ENCODE peak calls at places on chromosomes 4 and X, in eight cellular contexts. O is NB4, L is anterior cingulate cortex, S is lung microvascular endothelial cell, M is NCI-H748 treated with DMSO at 0.1 percent for 48 hours, G is omental fat pad, X is RKO, A is stromal cell of bone marrow. F is an unnamed sample.

GRCh38 chr4:67988986-67989385 is 25.7 kb upstream of the TMPRSS11A start:
- DNase-seq in O (no peak), L (no peak), S (no peak), M (no peak), G (no peak), X (no peak), A (no peak), F (no peak)

GRCh38 chr4:189850239-189850856 is 90.3 kb upstream of the FRG1 start:
- DNase-seq in O (no peak), L (no peak), S (no peak), M (no peak), G (no peak), X (no peak), A (no peak), F (no peak)

GRCh38 chrX:70509078-70509477 is 64.4 kb downstream of the DLG3 start:
- DNase-seq in O (no peak), L (no peak), S (no peak), M (no peak), G (no peak), X (no peak), A (no peak), F (no peak)

GRCh38 chr4:27685947-27686346 is 825.3 kb downstream of the STIM2 start:
- DNase-seq in O (no peak), L (no peak), S (no peak), M (no peak), G (no peak), X (no peak), A (no peak), F (no peak)

GRCh38 chr4:167987285-167987684 is 105.1 kb upstream of the ANXA10 start:
- DNase-seq in O (no peak), L (no peak), S (no peak), M (no peak), G (no peak), X (no peak), A (no peak), F (no peak)

GRCh38 chrX:66408507-66408906 is 230.4 kb downstream of the EDA2R start:
- DNase-seq in O (peak; percentile 38), L (no peak), S (no peak), M (no peak), G (no peak), X (peak; percentile 44), A (no peak), F (no peak)

GRCh38 chr4:180828455-180829018 is 1414.7 kb upstream of the TENM3 start:
- DNase-seq in O (peak; percentile 56), L (no peak), S (peak; percentile 57), M (peak; percentile 70), G (no peak), X (peak; percentile 71), A (peak; percentile 56), F (peak; percentile 80)

GRCh38 chr4:165095291-165095690 is 17.4 kb downstream of the TMEM192 start:
- DNase-seq in O (no peak), L (no peak), S (no peak), M (no peak), G (no peak), X (no peak), A (no peak), F (no peak)

GRCh38 chrX:49309401-49309981 is 6.0 kb downstream of the GAGE10 start:
- DNase-seq in O (no peak), L (no peak), S (peak; percentile 16), M (no peak), G (no peak), X (no peak), A (no peak), F (no peak)

GRCh38 chr4:73442275-73442674 is 6.3 kb downstream of the AFP start:
- DNase-seq in O (no peak), L (no peak), S (no peak), M (no peak), G (no peak), X (no peak), A (no peak), F (no peak)

GRCh38 chrX:136585960-136586359 is 53.9 kb downstream of the VGLL1 start:
- DNase-seq in O (no peak), L (no peak), S (no peak), M (no peak), G (no peak), X (no peak), A (no peak), F (no peak)

GRCh38 chrX:19697416-19697815 is 182.1 kb upstream of the MAP3K15 start:
- DNase-seq in O (no peak), L (no peak), S (no peak), M (no peak), G (no peak), X (peak; percentile 22), A (no peak), F (no peak)

GRCh38 chr4:19850909-19851308 is 400.8 kb upstream of the SLIT2 start:
- DNase-seq in O (no peak), L (no peak), S (peak; percentile 90), M (no peak), G (no peak), X (peak; percentile 86), A (peak; percentile 54), F (no peak)

GRCh38 chrX:8743126-8743732 is 11.3 kb upstream of the ANOS1 start:
- DNase-seq in O (peak; percentile 59), L (no peak), S (peak; percentile 32), M (no peak), G (peak; percentile 45), X (peak; percentile 46), A (no peak), F (peak; percentile 25)

GRCh38 chr4:182126567-182126966 is 116.6 kb upstream of the TENM3 start:
- DNase-seq in O (no peak), L (no peak), S (no peak), M (no peak), G (no peak), X (no peak), A (no peak), F (no peak)

GRCh38 chrX:111123125-111123524 is 27.1 kb downstream of the PAK3 start:
- DNase-seq in O (no peak), L (no peak), S (no peak), M (no peak), G (no peak), X (no peak), A (no peak), F (no peak)

GRCh38 chr4:149605601-149606378 is 209.9 kb downstream of the IQCM start:
- DNase-seq in O (no peak), L (no peak), S (no peak), M (no peak), G (no peak), X (peak; percentile 30), A (peak; percentile 58), F (no peak)

GRCh38 chr4:41232406-41232805 is 18.1 kb upstream of the APBB2 start:
- DNase-seq in O (peak; percentile 35), L (no peak), S (peak; percentile 48), M (no peak), G (no peak), X (no peak), A (no peak), F (no peak)

GRCh38 chrX:1418901-1419544 is 27.1 kb upstream of the SLC25A6 start:
- DNase-seq in O (no peak), L (no peak), S (no peak), M (no peak), G (no peak), X (no peak), A (no peak), F (no peak)

GRCh38 chrX:140509468-140510305 is 4.8 kb upstream of the SOX3 start:
- DNase-seq in O (no peak), L (no peak), S (no peak), M (no peak), G (no peak), X (no peak), A (no peak), F (no peak)

GRCh38 chrX:30521440-30522182 is 56.0 kb downstream of the TASL start:
- DNase-seq in O (no peak), L (no peak), S (peak; percentile 1), M (no peak), G (no peak), X (no peak), A (peak; percentile 31), F (no peak)

GRCh38 chrX:40849906-40850672 is 114.7 kb upstream of the MED14 start:
- DNase-seq in O (peak; percentile 25), L (no peak), S (no peak), M (no peak), G (no peak), X (no peak), A (no peak), F (no peak)

GRCh38 chr4:118904935-118905334 is 16.3 kb downstream of the SYNPO2 start:
- DNase-seq in O (peak; percentile 86), L (no peak), S (peak; percentile 25), M (no peak), G (no peak), X (no peak), A (no peak), F (no peak)

GRCh38 chr4:17448689-17449088 is 63.2 kb downstream of the QDPR start:
- DNase-seq in O (peak; percentile 58), L (no peak), S (peak; percentile 78), M (no peak), G (no peak), X (peak; percentile 74), A (peak; percentile 71), F (no peak)

GRCh38 chr4:102868153-102868781 is 525 bp upstream of the CISD2 start:
- DNase-seq in O (no peak), L (no peak), S (no peak), M (no peak), G (no peak), X (no peak), A (peak; percentile 6), F (no peak)

GRCh38 chr4:117331817-117332216 is 246.4 kb upstream of the TRAM1L1 start:
- DNase-seq in O (no peak), L (no peak), S (no peak), M (no peak), G (no peak), X (no peak), A (no peak), F (no peak)

GRCh38 chr4:684611-685010 is 4.3 kb downstream of the SLC49A3 start:
- DNase-seq in O (no peak), L (no peak), S (no peak), M (no peak), G (no peak), X (no peak), A (no peak), F (no peak)

GRCh38 chr4:171484681-171485080 is 328.5 kb upstream of the GALNTL6 start:
- DNase-seq in O (no peak), L (no peak), S (no peak), M (no peak), G (no peak), X (no peak), A (no peak), F (no peak)

GRCh38 chrX:107894038-107894437 is 68.4 kb downstream of the MID2 start:
- DNase-seq in O (peak; percentile 53), L (no peak), S (peak; percentile 54), M (peak; percentile 51), G (no peak), X (peak; percentile 68), A (peak; percentile 16), F (peak; percentile 21)

GRCh38 chrX:21799767-21800166 is 39.6 kb upstream of the MBTPS2 start:
- DNase-seq in O (no peak), L (no peak), S (no peak), M (no peak), G (no peak), X (no peak), A (no peak), F (no peak)

GRCh38 chr4:121765368-121765705 is 373 bp upstream of the SMIM43 start:
- DNase-seq in O (no peak), L (no peak), S (no peak), M (no peak), G (no peak), X (no peak), A (no peak), F (no peak)

GRCh38 chr4:71270901-71271300 is 67.9 kb upstream of the SLC4A4 start:
- DNase-seq in O (peak; percentile 41), L (no peak), S (peak; percentile 4), M (no peak), G (no peak), X (peak; percentile 22), A (no peak), F (peak; percentile 1)

GRCh38 chr4:85416094-85416493 is 58.9 kb upstream of the ARHGAP24 start:
- DNase-seq in O (no peak), L (no peak), S (no peak), M (no peak), G (no peak), X (no peak), A (no peak), F (no peak)

F was measured in NCI-H146.